ENCODE peak calls at places on chromosomes 2 and 18, in ten cellular contexts. Q, W, E, K, M, Z, X, O, V and L are unnamed samples.

GRCh38 chr2:230941202-230942180 is 16.4 kb upstream of the GPR55 start:
- DNase-seq in W (no peak), Q (no peak), Z (no peak), E (no peak), V (no peak), K (no peak), M (no peak), X (peak; percentile 30), O (no peak), L (no peak)

GRCh38 chr2:11128258-11128951 is 26.9 kb upstream of the SLC66A3 start:
- DNase-seq in O (no peak), K (no peak), Q (no peak), V (no peak), M (peak; percentile 77), W (peak; percentile 70), E (peak; percentile 71), Z (no peak), X (no peak), L (no peak)

GRCh38 chr2:173652311-173652710 is 297.6 kb downstream of the CDCA7 start:
- DNase-seq in Q (no peak), M (peak; percentile 91), O (no peak), W (peak; percentile 92), Z (no peak), V (no peak), X (no peak), E (peak; percentile 92), K (no peak), L (peak; percentile 44)

GRCh38 chr2:233301811-233302210 is 5.8 kb upstream of the SAG start:
- DNase-seq in O (no peak), Q (no peak), E (no peak), W (no peak), M (no peak), Z (no peak), K (no peak), X (no peak), V (no peak), L (no peak)

GRCh38 chr18:47986724-47987455 is 56.4 kb upstream of the SMAD2 start:
- DNase-seq in K (no peak), O (no peak), V (no peak), M (no peak), Z (no peak), Q (no peak), W (no peak), X (no peak), E (no peak), L (no peak)

GRCh38 chr2:153197635-153198386 is 280.8 kb downstream of the RPRM start:
- DNase-seq in X (peak; percentile 23), Z (no peak), M (no peak), W (no peak), K (no peak), Q (no peak), V (no peak), O (no peak), E (no peak), L (no peak)

GRCh38 chr2:2229898-2230817 is 100.9 kb downstream of the MYT1L start:
- DNase-seq in Z (peak; percentile 14), V (no peak), X (peak; percentile 58), Q (no peak), E (peak; percentile 24), O (no peak), W (no peak), M (peak; percentile 20), K (peak; percentile 46), L (no peak)

GRCh38 chr2:120783371-120783791 is 47.7 kb downstream of the GLI2 start:
- DNase-seq in W (peak; percentile 44), O (no peak), X (no peak), Q (no peak), V (no peak), M (peak; percentile 43), K (no peak), Z (no peak), E (peak; percentile 15), L (peak; percentile 38)

GRCh38 chr2:176129013-176129796 is at the start of gene HOXD8:
- DNase-seq in O (no peak), V (peak; percentile 70), W (peak; percentile 88), Q (no peak), X (peak; percentile 87), K (no peak), E (peak; percentile 96), M (peak; percentile 96), Z (no peak), L (peak; percentile 83)

GRCh38 chr18:38944446-38945024 is 1378.9 kb upstream of the CELF4 start:
- DNase-seq in V (no peak), M (no peak), K (no peak), Q (no peak), Z (no peak), E (no peak), O (no peak), X (no peak), W (no peak), L (no peak)

GRCh38 chr18:12647773-12648172 is 10.1 kb downstream of the SPIRE1 start:
- DNase-seq in O (no peak), E (no peak), M (no peak), X (no peak), W (no peak), Q (no peak), V (no peak), K (no peak), Z (no peak), L (no peak)

GRCh38 chr2:144629937-144630336 is 110.0 kb upstream of the ZEB2 start:
- DNase-seq in Q (no peak), Z (no peak), K (no peak), M (peak; percentile 42), O (no peak), E (peak; percentile 8), X (no peak), V (no peak), W (no peak), L (no peak)

GRCh38 chr2:174180165-174180724 is 68.1 kb downstream of the OLA1 start:
- DNase-seq in O (no peak), V (no peak), K (no peak), Z (peak; percentile 29), X (no peak), W (peak; percentile 21), E (peak; percentile 6), Q (no peak), M (peak; percentile 29), L (no peak)

GRCh38 chr2:71702071-71702970 is 249.0 kb downstream of the DYSF start:
- DNase-seq in E (no peak), Z (no peak), W (no peak), X (no peak), Q (no peak), O (no peak), K (no peak), V (peak; percentile 45), M (no peak), L (no peak)

GRCh38 chr2:37376421-37377186 is 32.2 kb downstream of the QPCT start:
- DNase-seq in Z (peak; percentile 15), V (no peak), K (no peak), Q (no peak), X (peak; percentile 92), M (peak; percentile 97), W (peak; percentile 96), O (no peak), E (peak; percentile 95), L (no peak)
- H3K4me3 ChIP-seq in Z (no peak overlapping the region), V (no peak overlapping the region), K (no peak overlapping the region), Q (no peak overlapping the region), X (no peak overlapping the region), M (peak overlapping the region; percentile 58), W (no peak overlapping the region), O (no peak overlapping the region), E (peak overlapping the region; percentile 28), L (no peak overlapping the region)

DNA sequence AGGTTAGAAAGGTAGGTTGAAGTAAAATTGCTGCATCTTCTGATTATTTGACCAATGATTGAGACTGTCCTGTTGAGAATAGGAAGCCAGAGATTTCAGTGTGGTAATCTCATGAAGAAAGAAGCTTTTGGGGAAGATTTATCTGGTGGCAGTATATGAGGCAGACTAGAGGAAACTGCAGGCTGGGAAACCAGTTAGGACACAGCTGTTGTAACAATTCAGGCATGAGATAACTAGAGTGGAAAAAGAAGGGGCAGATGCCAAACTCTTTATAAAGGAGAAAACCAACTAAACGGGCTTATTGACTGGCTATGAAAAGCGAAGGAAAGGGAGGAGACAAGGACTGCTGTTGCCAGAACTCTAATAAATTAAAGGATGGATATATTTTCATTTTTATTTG is 155.6 kb downstream of the TTC27 start:
- DNase-seq in O (no peak), W (no peak), E (no peak), V (no peak), Q (no peak), M (no peak), Z (no peak), K (no peak), X (no peak), L (no peak)
- H3K4me3 ChIP-seq in O (no peak overlapping the region), W (no peak overlapping the region), E (no peak overlapping the region), V (no peak overlapping the region), Q (no peak overlapping the region), M (no peak overlapping the region), Z (no peak overlapping the region), K (no peak overlapping the region), X (no peak overlapping the region), L (no peak overlapping the region)

DNA sequence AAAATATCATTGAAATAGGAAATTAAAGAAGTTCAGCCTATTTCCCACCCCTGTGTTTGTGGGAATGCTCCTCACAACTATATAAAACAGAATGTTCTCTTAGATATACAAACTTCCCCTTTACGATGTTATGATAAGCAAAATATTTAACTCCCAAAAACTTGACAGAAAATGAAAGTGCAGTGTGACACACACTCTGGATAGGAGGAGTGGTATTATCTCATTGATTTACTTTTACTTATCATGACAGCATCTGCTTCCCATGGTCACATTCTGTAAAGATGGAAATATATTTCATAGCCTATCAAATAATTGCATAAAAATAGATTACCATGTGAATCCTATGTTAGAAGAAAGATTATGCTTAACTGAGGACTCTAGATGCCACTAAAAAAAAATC is 96.6 kb upstream of the STK17B start:
- DNase-seq in X (no peak), Z (peak; percentile 57), V (no peak), W (no peak), K (no peak), Q (no peak), O (no peak), E (no peak), M (no peak), L (no peak)
- H3K4me3 ChIP-seq in X (no peak overlapping the region), Z (peak overlapping the region; percentile 1), V (no peak overlapping the region), W (no peak overlapping the region), K (no peak overlapping the region), Q (peak overlapping the region; percentile 21), O (no peak overlapping the region), E (no peak overlapping the region), M (no peak overlapping the region), L (no peak overlapping the region)

GRCh38 chr18:58580078-58580477 is 48.8 kb downstream of the ALPK2 start:
- DNase-seq in Z (no peak), Q (no peak), O (no peak), X (no peak), K (no peak), E (peak; percentile 78), M (peak; percentile 72), W (peak; percentile 60), V (no peak), L (no peak)

GRCh38 chr18:58579561-58580047 is 49.3 kb downstream of the ALPK2 start:
- DNase-seq in Q (no peak), M (peak; percentile 94), W (peak; percentile 92), Z (no peak), O (no peak), E (peak; percentile 95), K (no peak), V (no peak), X (no peak), L (no peak)

GRCh38 chr18:58578321-58578720 is 50.6 kb downstream of the ALPK2 start:
- DNase-seq in Q (no peak), O (no peak), M (peak; percentile 41), Z (no peak), K (no peak), X (no peak), W (peak; percentile 43), E (peak; percentile 42), V (no peak), L (no peak)

GRCh38 chr18:58580623-58581022 is 48.3 kb downstream of the ALPK2 start:
- DNase-seq in X (no peak), W (peak; percentile 42), O (no peak), E (peak; percentile 83), Z (no peak), Q (no peak), V (no peak), K (no peak), M (peak; percentile 57), L (no peak)

GRCh38 chr18:58578835-58579560 is 49.9 kb downstream of the ALPK2 start:
- DNase-seq in K (no peak), E (peak; percentile 95), W (peak; percentile 93), V (no peak), X (no peak), O (no peak), Q (no peak), Z (no peak), M (peak; percentile 93), L (no peak)
- H3K4me3 ChIP-seq in K (no peak overlapping the region), E (peak overlapping the region; percentile 85), W (peak overlapping the region; percentile 43), V (no peak overlapping the region), X (no peak overlapping the region), O (peak overlapping the region; percentile 48), Q (no peak overlapping the region), Z (no peak overlapping the region), M (peak overlapping the region; percentile 96), L (no peak overlapping the region)